ENCODE peak calls at places on chromosomes 4 and X, in seven cellular contexts. E is A172; R is fibroblast of pulmonary artery; C is HEK293T; K is stimulated activated CD4-positive, alpha-beta T cell treated with anti-CD3 and anti-CD28 coated beads, Interleukin-15, amount 100 ng/mL, for 1 hour; F is A549; H is pulmonary artery endothelial cell. O is an unnamed sample.

GRCh38 chrX:41110801-41111625 is 25.8 kb downstream of the USP9X start:
- DNase-seq in E (no peak), R (peak), C (no peak), K (no peak), F (no peak), H (no peak), O (no peak)

GRCh38 chrX:119622356-119623232 is 16.4 kb upstream of the NKRF start:
- DNase-seq in E (peak), R (peak), C (no peak), K (no peak), F (no peak), H (peak), O (peak)

GRCh38 chrX:38110231-38110630 is 103.9 kb downstream of the SYTL5 start:
- DNase-seq in E (no peak), R (peak), C (peak), K (no peak), F (no peak), H (no peak), O (peak)

GRCh38 chrX:137031517-137032377 is 2.0 kb downstream of the GPR101 start:
- DNase-seq in E (no peak), R (peak), C (peak), K (no peak), F (no peak), H (no peak), O (peak)

GRCh38 chr4:23884261-23884660 is 5.6 kb downstream of the PPARGC1A start:
- DNase-seq in E (no peak), R (no peak), C (no peak), K (no peak), F (no peak), H (no peak), O (no peak)

GRCh38 chr4:34720563-34720962 is 1523.8 kb downstream of the ARAP2 start:
- DNase-seq in E (peak), R (peak), C (peak), K (no peak), F (peak), H (no peak), O (peak)

GRCh38 chr4:31146366-31146765 is 426.2 kb downstream of the PCDH7 start:
- DNase-seq in E (no peak), R (peak), C (no peak), K (no peak), F (peak), H (no peak), O (no peak)

GRCh38 chr4:26964994-26965393 is 104.4 kb downstream of the STIM2 start:
- DNase-seq in E (no peak), R (no peak), C (no peak), K (no peak), F (no peak), H (no peak), O (no peak)

GRCh38 chr4:98491862-98492554 is 166.4 kb downstream of the TSPAN5 start:
- DNase-seq in E (no peak), R (no peak), C (no peak), K (no peak), F (no peak), H (no peak), O (peak)

GRCh38 chr4:98289375-98289774 is 28.2 kb downstream of the RAP1GDS1 start:
- DNase-seq in E (no peak), R (peak), C (no peak), K (no peak), F (no peak), H (no peak), O (peak)

GRCh38 chrX:154750301-154751120 is at the start of gene GAB3:
- DNase-seq in E (no peak), R (peak), C (peak), K (no peak), F (no peak), H (no peak), O (peak)

GRCh38 chrX:77119706-77120105 is 327.5 kb upstream of the FGF16 start:
- DNase-seq in E (no peak), R (no peak), C (no peak), K (no peak), F (no peak), H (no peak), O (no peak)

GRCh38 chr4:108272566-108272965 is 103.8 kb upstream of the LEF1 start:
- DNase-seq in E (peak), R (no peak), C (no peak), K (no peak), F (no peak), H (no peak), O (peak)

GRCh38 chrX:129600981-129601424 is 53.8 kb downstream of the APLN start:
- DNase-seq in E (no peak), R (peak), C (peak), K (peak), F (peak), H (no peak), O (peak)

GRCh38 chrX:122113376-122113775 is 1066.0 kb downstream of the GLUD2 start:
- DNase-seq in E (no peak), R (no peak), C (peak), K (no peak), F (no peak), H (no peak), O (no peak)

GRCh38 chrX:107880054-107880610 is 54.5 kb downstream of the MID2 start:
- DNase-seq in E (no peak), R (no peak), C (no peak), K (no peak), F (no peak), H (no peak), O (no peak)

GRCh38 chrX:69501433-69501832 is 2.7 kb upstream of the NALF2 start:
- DNase-seq in E (no peak), R (peak), C (peak), K (no peak), F (no peak), H (no peak), O (peak)

O was measured in choroid plexus epithelial cell.